ENCODE peak calls at places on chromosomes 3 and 15, in six cellular contexts. X is GM12892, J is GM12878, G is SK-N-SH, N is GM12891, U is K562. P is an unnamed sample.

GRCh38 chr15:47196057-47196456 is 521.2 kb upstream of the SEMA6D start:
- DNase-seq in N (no peak), U (peak), J (peak), X (peak), G (peak), P (peak)

GRCh38 chr3:42028474-42028873 is 62.7 kb upstream of the TRAK1 start:
- DNase-seq in X (no peak), N (no peak), G (no peak), J (no peak), U (no peak), P (no peak)

GRCh38 chr3:53195602-53196574 is 34.9 kb downstream of the PRKCD start:
- DNase-seq in U (peak), X (peak), G (peak), J (no peak), N (peak), P (no peak)

GRCh38 chr3:54087581-54088410 is 34.6 kb upstream of the CACNA2D3 start:
- DNase-seq in N (no peak), G (peak), U (no peak), J (no peak), X (no peak), P (peak)

GRCh38 chr3:44355634-44356033 is 17.1 kb downstream of the TCAIM start:
- DNase-seq in N (no peak), U (peak), X (no peak), G (no peak), J (no peak), P (no peak)

GRCh38 chr15:56654624-56655023 is 78.7 kb downstream of the ZNF280D start:
- DNase-seq in X (no peak), J (no peak), G (no peak), U (no peak), N (no peak), P (no peak)

GRCh38 chr15:76577879-76578512 is 241.4 kb downstream of the ISL2 start:
- DNase-seq in X (no peak), U (no peak), J (no peak), N (no peak), G (no peak), P (no peak)

GRCh38 chr3:43998841-43999805 is 242.6 kb upstream of the TOPAZ1 start:
- DNase-seq in X (no peak), N (peak), G (peak), U (no peak), J (no peak), P (no peak)

GRCh38 chr3:7547826-7548225 is 686.9 kb downstream of the GRM7 start:
- DNase-seq in U (no peak), X (no peak), N (no peak), G (no peak), J (no peak), P (no peak)

GRCh38 chr3:59566481-59566975 is 516.7 kb upstream of the CFAP20DC start:
- DNase-seq in N (no peak), X (peak), J (peak), G (no peak), U (no peak), P (no peak)

GRCh38 chr3:69842789-69843188 is 103.5 kb downstream of the MITF start:
- DNase-seq in G (no peak), X (no peak), U (no peak), J (no peak), N (no peak), P (no peak)

GRCh38 chr15:64386291-64386690 is 1.3 kb upstream of the TRIP4 start:
- DNase-seq in X (no peak), N (no peak), U (no peak), J (no peak), G (no peak), P (no peak)

GRCh38 chr3:111690242-111690641 is 95.1 kb upstream of the ZBED2 start:
- DNase-seq in N (no peak), U (no peak), G (no peak), X (no peak), J (no peak), P (no peak)

GRCh38 chr15:97976129-97976528 is 15.6 kb downstream of the ARRDC4 start:
- DNase-seq in J (no peak), G (no peak), U (no peak), X (no peak), N (no peak), P (no peak)

GRCh38 chr15:50880651-50881114 is 27.8 kb upstream of the AP4E1 start:
- DNase-seq in N (no peak), J (peak), U (no peak), G (no peak), X (no peak), P (no peak)

GRCh38 chr15:39444729-39445470 is 136.0 kb upstream of the THBS1 start:
- DNase-seq in G (no peak), X (no peak), J (no peak), N (no peak), U (no peak), P (no peak)

GRCh38 chr15:66587020-66587419 is 21.2 kb upstream of the LCTL start:
- DNase-seq in X (no peak), U (no peak), G (no peak), N (no peak), J (no peak), P (no peak)

GRCh38 chr15:73946046-73946678 is 19.9 kb downstream of the LOXL1 start:
- DNase-seq in J (no peak), G (no peak), X (no peak), U (no peak), N (no peak), P (no peak)

GRCh38 chr3:193030276-193030675 is 112.6 kb upstream of the MB21D2 start:
- DNase-seq in N (no peak), U (no peak), G (no peak), X (no peak), J (no peak), P (no peak)

GRCh38 chr15:90189781-90190467 is 11.2 kb upstream of the SEMA4B start:
- DNase-seq in N (no peak), U (peak), J (no peak), X (no peak), G (no peak), P (no peak)

GRCh38 chr15:90191795-90192494 is 9.2 kb upstream of the SEMA4B start:
- DNase-seq in U (peak), J (peak), N (no peak), X (no peak), G (peak), P (no peak)

GRCh38 chr15:90192961-90193786 is 8.0 kb upstream of the SEMA4B start:
- DNase-seq in U (no peak), N (no peak), G (no peak), J (no peak), X (no peak), P (no peak)

GRCh38 chr15:90190606-90191343 is 10.4 kb upstream of the SEMA4B start:
- DNase-seq in U (peak), G (no peak), J (no peak), X (no peak), N (no peak), P (no peak)

GRCh38 chr15:90191344-90191687 is 9.8 kb upstream of the SEMA4B start:
- DNase-seq in U (no peak), G (no peak), X (no peak), N (no peak), J (no peak), P (no peak)
- TF ChIP-seq TAF1 in U (no peak), G (no peak), X (no peak), N (no peak), J (no peak), P (no peak)

GRCh38 chr3:133441867-133442270 is 42.0 kb downstream of the BFSP2 start:
- DNase-seq in J (no peak), X (no peak), N (no peak), G (no peak), U (no peak), P (no peak)

GRCh38 chr3:133442518-133442917 is 42.7 kb downstream of the BFSP2 start:
- DNase-seq in U (no peak), J (no peak), X (no peak), N (no peak), G (no peak), P (no peak)

GRCh38 chr3:133445111-133445510 is 45.3 kb downstream of the BFSP2 start:
- DNase-seq in U (no peak), J (no peak), X (no peak), G (no peak), N (no peak), P (no peak)

GRCh38 chr3:133440652-133441051 is 40.8 kb downstream of the BFSP2 start:
- DNase-seq in X (no peak), J (no peak), N (no peak), G (no peak), U (no peak), P (no peak)

DNA sequence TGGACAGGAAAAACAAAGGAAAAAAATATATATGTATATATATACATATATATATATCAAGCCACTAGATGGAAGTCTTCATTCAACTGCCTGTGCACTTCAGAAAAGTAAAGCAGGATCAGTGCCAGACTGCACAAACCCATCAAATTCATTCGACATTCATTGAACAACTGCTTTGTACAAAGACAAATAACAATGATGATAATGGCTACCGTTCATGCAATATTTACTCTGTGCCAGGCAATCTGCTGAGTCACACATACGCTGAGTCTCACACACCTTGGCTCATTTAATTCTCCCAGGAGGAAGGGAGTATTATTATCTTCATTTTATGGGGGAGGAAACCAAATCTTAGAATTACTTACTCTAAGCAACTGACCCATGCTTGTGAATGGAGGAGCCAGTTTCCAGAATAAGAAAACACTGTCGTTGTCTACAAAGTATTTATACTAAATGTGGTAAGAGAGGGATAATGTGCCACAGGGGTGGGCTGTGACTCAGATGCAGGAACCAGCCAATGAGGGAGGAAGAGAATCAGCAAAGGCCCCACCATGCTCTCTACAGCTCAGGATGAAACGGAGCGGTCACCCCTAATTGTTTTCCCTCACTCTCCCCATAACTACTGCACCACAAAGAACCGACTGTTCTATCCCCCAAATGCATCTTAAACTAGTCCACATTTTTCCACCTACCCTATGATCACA is 44.4 kb downstream of the BFSP2 start:
- DNase-seq in J (no peak), U (no peak), G (no peak), X (no peak), N (no peak), P (no peak)
- TF ChIP-seq TAF1 in J (no peak), U (no peak), G (no peak), X (no peak), N (no peak), P (no peak)

GRCh38 chr3:13715167-13715954 is 164.5 kb downstream of the WNT7A start:
- DNase-seq in G (peak), J (no peak), U (no peak), N (no peak), X (no peak), P (no peak)
- TF ChIP-seq TAF1 in G (no peak), J (no peak), U (no peak), N (no peak), X (no peak), P (no peak)

DNA sequence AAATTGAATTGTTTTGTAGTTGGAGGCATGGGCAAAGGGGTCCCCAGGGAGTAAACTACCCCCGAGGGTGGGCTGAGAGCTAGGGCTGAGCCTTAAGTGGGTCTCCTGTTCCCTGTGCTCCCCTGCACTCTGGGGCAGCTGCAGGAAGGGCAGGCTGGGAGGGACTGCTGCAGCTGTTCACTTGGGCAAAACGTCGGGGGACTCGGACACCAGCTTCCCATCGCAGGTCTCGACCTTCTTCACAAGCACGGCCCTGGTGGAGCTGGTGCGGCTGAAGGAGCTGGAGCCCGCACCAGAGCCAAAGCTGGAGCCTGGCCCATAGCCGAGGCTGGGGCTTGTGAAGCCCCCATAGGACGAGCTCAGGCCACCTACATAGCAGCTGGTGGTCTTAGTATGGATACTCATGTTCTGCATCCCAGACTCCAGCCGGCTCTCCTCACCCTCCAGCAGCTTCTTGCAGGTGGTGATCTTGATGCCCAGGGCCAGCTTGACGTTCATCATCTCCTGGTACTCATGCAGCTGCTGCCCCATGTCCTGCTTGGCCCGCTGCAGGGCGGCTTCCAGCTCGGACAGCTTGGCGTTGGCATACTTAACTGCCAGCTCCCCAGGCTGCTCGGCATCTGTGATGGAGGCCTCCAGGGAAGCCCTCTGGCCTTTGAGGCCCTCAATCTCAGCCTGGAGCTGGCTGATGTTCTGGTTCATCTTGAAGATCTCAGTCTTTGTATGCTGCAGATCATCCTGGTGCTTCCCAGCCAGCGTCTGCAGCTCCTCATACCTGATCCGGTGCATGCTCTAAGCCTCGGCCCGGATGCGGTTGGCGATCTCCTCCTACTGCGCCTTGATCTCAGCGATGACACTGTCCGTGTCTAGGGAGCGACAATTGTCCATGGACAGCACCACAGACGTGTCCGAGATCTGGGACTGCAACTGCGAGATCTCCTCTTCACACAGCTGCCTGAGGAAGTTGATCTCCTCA is 423.5 kb upstream of the ARPP21 start:
- DNase-seq in J (no peak), X (no peak), U (no peak), N (no peak), G (no peak), P (no peak)
- TF ChIP-seq TAF1 in J (no peak), X (no peak), U (no peak), N (no peak), G (no peak), P (no peak)

GRCh38 chr3:113495035-113495434 is 19.9 kb downstream of the SPICE1 start:
- DNase-seq in J (no peak), N (no peak), G (no peak), X (no peak), U (no peak), P (no peak)
- TF ChIP-seq TAF1 in J (no peak), N (no peak), G (no peak), X (no peak), U (no peak), P (no peak)

GRCh38 chr3:185656321-185656840 is 70.3 kb downstream of the SENP2 start:
- DNase-seq in U (no peak), J (no peak), X (no peak), G (no peak), N (no peak), P (no peak)
- TF ChIP-seq TAF1 in U (no peak), J (no peak), X (no peak), G (no peak), N (no peak), P (no peak)